ENCODE peak calls at places on chromosomes 5 and 9, in eight cellular contexts. A is ovary, W is cardiac muscle cell, I is prostate gland, P is pancreas, F is psoas muscle, Z is WTC11, G is heart left ventricle. J is an unnamed sample.

GRCh38 chr5:7878381-7878873 is 9.5 kb downstream of the MTRR start:
- DNase-seq in I (no peak), W (no peak), F (no peak), G (no peak), Z (no peak), P (no peak), A (no peak), J (no peak)

GRCh38 chr5:180178516-180179398 is 30.3 kb downstream of the RASGEF1C start:
- DNase-seq in I (no peak), G (no peak), F (no peak), W (no peak), A (no peak), P (no peak), Z (no peak), J (no peak)

GRCh38 chr5:124623265-124623664 is 123.2 kb downstream of the ZNF608 start:
- DNase-seq in W (no peak), Z (no peak), A (no peak), I (no peak), P (no peak), F (no peak), G (no peak), J (no peak)

GRCh38 chr5:152560508-152561137 is 155.5 kb upstream of the NMUR2 start:
- DNase-seq in I (no peak), W (peak; percentile 75), F (peak; percentile 58), A (no peak), G (peak; percentile 71), Z (peak; percentile 76), P (peak; percentile 26), J (no peak)

GRCh38 chr9:34252670-34253459 is 74.0 kb downstream of the UBAP1 start:
- DNase-seq in Z (peak; percentile 81), G (peak; percentile 72), A (peak; percentile 68), P (no peak), W (peak; percentile 72), F (peak; percentile 77), I (peak; percentile 43), J (no peak)

GRCh38 chr5:96626956-96627355 is 35.2 kb upstream of the CAST start:
- DNase-seq in F (no peak), G (no peak), I (no peak), P (no peak), W (no peak), Z (no peak), A (no peak), J (peak; percentile 67)

GRCh38 chr9:94921072-94921471 is 194.6 kb downstream of the AOPEP start:
- DNase-seq in W (peak; percentile 42), G (peak; percentile 37), I (no peak), P (no peak), F (no peak), Z (no peak), A (peak; percentile 65), J (no peak)

GRCh38 chr5:134140530-134141201 is 26.2 kb downstream of the TCF7 start:
- DNase-seq in P (peak; percentile 55), Z (peak; percentile 80), A (peak; percentile 56), W (peak; percentile 77), G (peak; percentile 66), F (peak; percentile 72), I (peak; percentile 83), J (no peak)

GRCh38 chr5:57889558-57889957 is 406.9 kb upstream of the ACTBL2 start:
- DNase-seq in F (no peak), W (peak; percentile 20), A (no peak), P (no peak), G (no peak), Z (no peak), I (no peak), J (peak; percentile 25)

GRCh38 chr5:174315871-174316270 is 270.4 kb downstream of the NSG2 start:
- DNase-seq in F (no peak), Z (no peak), A (no peak), P (no peak), W (no peak), G (no peak), I (no peak), J (no peak)

GRCh38 chr5:89342106-89342876 is 459.3 kb upstream of the MEF2C start:
- DNase-seq in A (no peak), G (no peak), W (no peak), F (no peak), P (no peak), Z (no peak), I (no peak), J (peak; percentile 71)

GRCh38 chr5:112192072-112192471 is 227.0 kb downstream of the EPB41L4A start:
- DNase-seq in P (no peak), G (no peak), A (no peak), I (no peak), F (no peak), W (no peak), Z (no peak), J (no peak)

GRCh38 chr5:112189328-112189840 is 229.7 kb downstream of the EPB41L4A start:
- DNase-seq in W (no peak), Z (no peak), G (no peak), A (no peak), F (no peak), P (no peak), I (no peak), J (no peak)

GRCh38 chr5:112183103-112183634 is 235.9 kb downstream of the EPB41L4A start:
- DNase-seq in Z (no peak), F (no peak), G (no peak), P (peak; percentile 10), A (no peak), I (no peak), W (no peak), J (no peak)

DNA sequence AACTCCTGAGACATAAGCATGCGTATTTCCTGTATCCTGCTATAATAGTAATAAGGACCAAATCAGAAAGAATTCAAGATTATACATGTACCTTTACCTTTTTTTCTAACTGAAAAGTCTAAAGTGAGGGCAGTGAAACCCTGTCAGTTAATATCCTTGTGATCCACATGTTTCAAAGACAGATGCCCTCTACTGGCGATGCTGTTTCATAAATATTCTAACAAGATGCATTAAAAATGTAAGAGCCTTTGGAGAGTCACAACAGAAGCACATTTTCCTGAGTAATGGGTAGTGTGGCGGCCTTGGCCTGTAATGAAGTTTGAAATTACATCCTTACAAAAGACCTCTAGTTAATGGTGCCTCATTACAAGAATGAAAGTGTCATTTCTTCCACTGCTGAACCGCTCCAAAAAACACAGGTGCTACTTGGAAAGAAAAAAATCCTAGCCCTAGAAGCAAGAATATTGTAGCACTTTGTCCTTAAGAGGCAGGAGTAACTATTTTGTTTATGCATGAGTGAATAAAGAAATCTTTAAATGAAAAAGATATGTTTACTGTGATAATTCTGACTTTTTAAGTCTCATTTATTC is 232.6 kb downstream of the EPB41L4A start:
- DNase-seq in P (no peak), Z (no peak), W (peak; percentile 67), F (no peak), A (no peak), G (no peak), I (no peak), J (peak; percentile 10)
- TF ChIP-seq CTCF in P (peak; percentile 32), Z (no peak), W (peak; percentile 66), F (peak; percentile 51), A (no peak), G (peak; percentile 41), I (no peak), J (peak; percentile 64)

GRCh38 chr9:3331801-3332200 is 194.0 kb downstream of the RFX3 start:
- DNase-seq in I (no peak), W (peak; percentile 9), G (no peak), A (no peak), Z (peak; percentile 12), P (no peak), F (no peak), J (no peak)
- TF ChIP-seq CTCF in I (no peak), W (peak; percentile 33), G (no peak), A (no peak), Z (no peak), P (no peak), F (no peak), J (peak; percentile 4)

GRCh38 chr9:4030751-4031150 is 269.1 kb downstream of the GLIS3 start:
- DNase-seq in F (no peak), P (no peak), I (no peak), Z (no peak), A (no peak), W (no peak), G (no peak), J (no peak)
- TF ChIP-seq CTCF in F (no peak), P (no peak), I (no peak), Z (no peak), A (no peak), W (peak; percentile 3), G (no peak), J (no peak)

GRCh38 chr9:98523231-98523901 is 185.4 kb downstream of the GABBR2 start:
- DNase-seq in G (no peak), A (no peak), P (no peak), I (no peak), F (no peak), W (peak; percentile 18), Z (peak; percentile 40), J (no peak)
- TF ChIP-seq CTCF in G (no peak), A (no peak), P (no peak), I (no peak), F (no peak), W (peak; percentile 60), Z (no peak), J (peak; percentile 40)

GRCh38 chr9:114034663-114035062 is 43.4 kb downstream of the AMBP start:
- DNase-seq in A (no peak), G (no peak), F (peak; percentile 46), W (no peak), Z (no peak), I (no peak), P (no peak), J (no peak)
- TF ChIP-seq CTCF in A (no peak), G (no peak), F (no peak), W (no peak), Z (no peak), I (no peak), P (no peak), J (no peak)

J was measured in AG09319.